ENCODE peak calls at places on chromosomes 7 and 10, in six cellular contexts. One of them, this sample, is unnamed. For H3K36me3, the result is how much of the 10 kb centered on the place peaks cover.

GRCh38 chr10:98457762-98458161 is 11.0 kb upstream of the HPS1 start:
- DNase-seq in lower lobe of right lung: no peak
- DNase-seq in hepatocyte: no peak
- DNase-seq in heart right ventricle: no peak
- DNase-seq in BE2C: no peak
- DNase-seq in cardiac muscle cell: no peak
- DNase-seq in this sample: no peak

GRCh38 chr7:151696738-151697514 is 177.2 kb upstream of the RHEB start:
- DNase-seq in hepatocyte: peak
- DNase-seq in cardiac muscle cell: peak
- DNase-seq in BE2C: peak
- DNase-seq in lower lobe of right lung: no peak
- DNase-seq in heart right ventricle: no peak
- DNase-seq in this sample: no peak

GRCh38 chr10:52284416-52285013 is 29.6 kb upstream of the DKK1 start:
- DNase-seq in heart right ventricle: no peak
- DNase-seq in cardiac muscle cell: no peak
- DNase-seq in lower lobe of right lung: no peak
- DNase-seq in hepatocyte: no peak
- DNase-seq in BE2C: no peak
- DNase-seq in this sample: no peak

GRCh38 chr7:129958643-129959479 is 6.1 kb upstream of the UBE2H start:
- DNase-seq in BE2C: peak
- DNase-seq in lower lobe of right lung: no peak
- DNase-seq in hepatocyte: peak
- DNase-seq in heart right ventricle: peak
- DNase-seq in cardiac muscle cell: peak
- DNase-seq in this sample: no peak

GRCh38 chr7:71752171-71752935 is 620.4 kb downstream of the GALNT17 start:
- DNase-seq in heart right ventricle: peak
- DNase-seq in BE2C: peak
- DNase-seq in cardiac muscle cell: peak
- DNase-seq in hepatocyte: peak
- DNase-seq in lower lobe of right lung: peak
- DNase-seq in this sample: peak

GRCh38 chr7:3495957-3496356 is 194.9 kb downstream of the SDK1 start:
- DNase-seq in lower lobe of right lung: no peak
- DNase-seq in BE2C: no peak
- DNase-seq in hepatocyte: no peak
- DNase-seq in cardiac muscle cell: peak
- DNase-seq in heart right ventricle: no peak
- DNase-seq in this sample: no peak

GRCh38 chr7:8278183-8278582 is 16.2 kb upstream of the ICA1 start:
- DNase-seq in BE2C: no peak
- DNase-seq in cardiac muscle cell: no peak
- DNase-seq in hepatocyte: no peak
- DNase-seq in heart right ventricle: no peak
- DNase-seq in lower lobe of right lung: no peak
- DNase-seq in this sample: no peak

GRCh38 chr10:95295031-95295755 is 4.4 kb upstream of the PDLIM1 start:
- DNase-seq in lower lobe of right lung: peak
- DNase-seq in hepatocyte: peak
- DNase-seq in cardiac muscle cell: peak
- DNase-seq in BE2C: peak
- DNase-seq in heart right ventricle: peak
- DNase-seq in this sample: no peak

GRCh38 chr10:74194999-74195398 is 44.0 kb downstream of the ADK start:
- DNase-seq in BE2C: no peak
- DNase-seq in hepatocyte: no peak
- DNase-seq in heart right ventricle: no peak
- DNase-seq in cardiac muscle cell: no peak
- DNase-seq in lower lobe of right lung: no peak
- DNase-seq in this sample: no peak

GRCh38 chr10:61633665-61634064 is 29.1 kb upstream of the CABCOCO1 start:
- DNase-seq in hepatocyte: no peak
- DNase-seq in lower lobe of right lung: no peak
- DNase-seq in cardiac muscle cell: no peak
- DNase-seq in BE2C: no peak
- DNase-seq in heart right ventricle: no peak
- DNase-seq in this sample: no peak

GRCh38 chr7:53485354-53485753 is 449.9 kb downstream of the POM121L12 start:
- DNase-seq in lower lobe of right lung: no peak
- DNase-seq in BE2C: peak
- DNase-seq in cardiac muscle cell: no peak
- DNase-seq in hepatocyte: no peak
- DNase-seq in heart right ventricle: no peak
- DNase-seq in this sample: no peak

GRCh38 chr7:29239638-29240037 is 45.1 kb downstream of the CHN2 start:
- DNase-seq in cardiac muscle cell: no peak
- DNase-seq in BE2C: no peak
- DNase-seq in hepatocyte: no peak
- DNase-seq in lower lobe of right lung: no peak
- DNase-seq in heart right ventricle: no peak
- DNase-seq in this sample: no peak

GRCh38 chr10:68099736-68100135 is 9.6 kb upstream of the MYPN start:
- DNase-seq in BE2C: peak
- DNase-seq in lower lobe of right lung: no peak
- DNase-seq in cardiac muscle cell: no peak
- DNase-seq in heart right ventricle: no peak
- DNase-seq in hepatocyte: no peak
- DNase-seq in this sample: no peak

GRCh38 chr7:123665157-123665556 is 9.5 kb downstream of the LMOD2 start:
- DNase-seq in BE2C: no peak
- DNase-seq in cardiac muscle cell: no peak
- DNase-seq in hepatocyte: no peak
- DNase-seq in lower lobe of right lung: no peak
- DNase-seq in heart right ventricle: no peak
- DNase-seq in this sample: no peak

GRCh38 chr7:135558337-135558767 is 635 bp downstream of the NUP205 start:
- DNase-seq in hepatocyte: peak
- DNase-seq in BE2C: peak
- DNase-seq in cardiac muscle cell: peak
- DNase-seq in lower lobe of right lung: peak
- DNase-seq in heart right ventricle: peak
- DNase-seq in this sample: peak

GRCh38 chr7:79287976-79288375 is 165.5 kb downstream of the MAGI2 start:
- DNase-seq in lower lobe of right lung: no peak
- DNase-seq in heart right ventricle: no peak
- DNase-seq in BE2C: no peak
- DNase-seq in cardiac muscle cell: no peak
- DNase-seq in hepatocyte: no peak
- DNase-seq in this sample: no peak

GRCh38 chr10:89355373-89355772 is 22.5 kb upstream of the IFIT1B start:
- DNase-seq in BE2C: no peak
- DNase-seq in hepatocyte: no peak
- DNase-seq in cardiac muscle cell: no peak
- DNase-seq in heart right ventricle: no peak
- DNase-seq in lower lobe of right lung: no peak
- DNase-seq in this sample: no peak

GRCh38 chr10:58643029-58643428 is 130.4 kb downstream of the BICC1 start:
- DNase-seq in heart right ventricle: no peak
- DNase-seq in lower lobe of right lung: no peak
- DNase-seq in cardiac muscle cell: no peak
- DNase-seq in BE2C: no peak
- DNase-seq in hepatocyte: no peak
- DNase-seq in this sample: no peak

GRCh38 chr7:22849158-22849557 is 26.5 kb upstream of the TOMM7 start:
- DNase-seq in hepatocyte: no peak
- DNase-seq in heart right ventricle: no peak
- DNase-seq in lower lobe of right lung: no peak
- DNase-seq in BE2C: no peak
- DNase-seq in cardiac muscle cell: no peak
- DNase-seq in this sample: no peak

GRCh38 chr10:110498982-110499795 is 1.5 kb downstream of the DUSP5 start:
- DNase-seq in lower lobe of right lung: no peak
- DNase-seq in hepatocyte: peak
- DNase-seq in BE2C: peak
- DNase-seq in cardiac muscle cell: peak
- DNase-seq in heart right ventricle: no peak
- DNase-seq in this sample: no peak

GRCh38 chr7:86833360-86833759 is 189.7 kb downstream of the GRM3 start:
- DNase-seq in BE2C: no peak
- DNase-seq in heart right ventricle: no peak
- DNase-seq in cardiac muscle cell: no peak
- DNase-seq in lower lobe of right lung: no peak
- DNase-seq in hepatocyte: no peak
- DNase-seq in this sample: no peak

GRCh38 chr7:925601-926000 is 28.9 kb downstream of the ADAP1 start:
- DNase-seq in BE2C: peak
- DNase-seq in lower lobe of right lung: peak
- DNase-seq in cardiac muscle cell: no peak
- DNase-seq in hepatocyte: no peak
- DNase-seq in heart right ventricle: peak
- DNase-seq in this sample: no peak

GRCh38 chr10:48935141-48935540 is 4.5 kb downstream of the LRRC18 start:
- DNase-seq in hepatocyte: no peak
- DNase-seq in lower lobe of right lung: no peak
- DNase-seq in heart right ventricle: no peak
- DNase-seq in BE2C: no peak
- DNase-seq in cardiac muscle cell: no peak
- DNase-seq in this sample: no peak

GRCh38 chr10:10490187-10490980 is 527.3 kb upstream of the CELF2 start:
- DNase-seq in cardiac muscle cell: no peak
- DNase-seq in hepatocyte: no peak
- DNase-seq in BE2C: no peak
- DNase-seq in heart right ventricle: no peak
- DNase-seq in lower lobe of right lung: no peak
- DNase-seq in this sample: no peak

GRCh38 chr10:405648-406047 is 270.4 kb downstream of the ZMYND11 start:
- DNase-seq in hepatocyte: no peak
- DNase-seq in BE2C: no peak
- DNase-seq in heart right ventricle: no peak
- DNase-seq in lower lobe of right lung: no peak
- DNase-seq in cardiac muscle cell: no peak
- DNase-seq in this sample: no peak
- H3K36me3 ChIP-seq in hepatocyte: under half
- H3K36me3 ChIP-seq in BE2C: under half
- H3K36me3 ChIP-seq in heart right ventricle: under half
- H3K36me3 ChIP-seq in lower lobe of right lung: under half
- H3K36me3 ChIP-seq in cardiac muscle cell: under half
- H3K36me3 ChIP-seq in this sample: under half

DNA sequence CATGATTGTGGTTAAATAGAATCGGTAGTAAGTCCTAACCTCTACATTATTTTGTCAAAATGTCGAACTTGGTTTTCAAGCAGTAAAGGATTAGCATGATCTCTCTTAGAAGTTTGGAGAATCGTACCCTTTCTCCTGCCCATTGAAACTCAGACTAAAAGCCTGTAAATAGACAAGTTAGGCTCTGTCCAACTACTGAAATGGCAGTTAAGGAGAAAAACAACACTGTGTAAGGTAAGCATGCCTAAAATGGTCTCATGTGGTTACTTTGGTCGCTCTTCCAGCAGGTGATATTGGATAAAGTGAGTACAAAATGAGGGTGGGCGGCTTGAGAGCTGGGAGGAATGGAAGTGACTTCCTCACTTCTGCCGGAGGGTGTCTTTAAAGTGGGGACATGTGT is 25.0 kb downstream of the SEC61A2 start:
- DNase-seq in heart right ventricle: no peak
- DNase-seq in lower lobe of right lung: no peak
- DNase-seq in BE2C: no peak
- DNase-seq in hepatocyte: no peak
- DNase-seq in cardiac muscle cell: no peak
- DNase-seq in this sample: no peak
- H3K36me3 ChIP-seq in heart right ventricle: under half
- H3K36me3 ChIP-seq in lower lobe of right lung: half or more
- H3K36me3 ChIP-seq in BE2C: under half
- H3K36me3 ChIP-seq in hepatocyte: under half
- H3K36me3 ChIP-seq in cardiac muscle cell: under half
- H3K36me3 ChIP-seq in this sample: under half

GRCh38 chr10:3108033-3108432 is 40.7 kb downstream of the PFKP start:
- DNase-seq in hepatocyte: no peak
- DNase-seq in cardiac muscle cell: no peak
- DNase-seq in heart right ventricle: no peak
- DNase-seq in lower lobe of right lung: no peak
- DNase-seq in BE2C: no peak
- DNase-seq in this sample: no peak
- H3K36me3 ChIP-seq in hepatocyte: under half
- H3K36me3 ChIP-seq in cardiac muscle cell: half or more
- H3K36me3 ChIP-seq in heart right ventricle: under half
- H3K36me3 ChIP-seq in lower lobe of right lung: under half
- H3K36me3 ChIP-seq in BE2C: under half
- H3K36me3 ChIP-seq in this sample: half or more

DNA sequence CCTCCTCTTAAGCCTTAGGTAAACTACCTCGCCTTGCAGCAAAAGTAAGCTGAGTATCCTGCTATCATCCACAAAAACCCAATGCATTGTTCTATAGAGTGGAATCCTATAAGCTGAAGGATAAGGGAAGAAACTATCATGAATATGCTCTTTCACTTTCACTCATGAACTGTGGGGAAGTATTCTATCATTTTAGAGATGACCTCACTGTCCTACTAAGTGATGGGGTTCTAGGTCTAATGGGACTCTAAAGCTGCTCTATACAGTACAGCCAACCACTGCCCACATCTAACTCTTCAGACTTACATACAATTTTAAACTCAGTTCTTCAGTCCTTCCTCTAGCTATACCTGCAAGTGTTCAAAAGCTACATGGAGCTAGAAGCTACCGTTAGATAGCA is 16.2 kb downstream of the MKRN1 start:
- DNase-seq in cardiac muscle cell: no peak
- DNase-seq in hepatocyte: no peak
- DNase-seq in BE2C: no peak
- DNase-seq in lower lobe of right lung: no peak
- DNase-seq in heart right ventricle: no peak
- DNase-seq in this sample: no peak
- H3K36me3 ChIP-seq in cardiac muscle cell: under half
- H3K36me3 ChIP-seq in hepatocyte: under half
- H3K36me3 ChIP-seq in BE2C: under half
- H3K36me3 ChIP-seq in lower lobe of right lung: half or more
- H3K36me3 ChIP-seq in heart right ventricle: under half
- H3K36me3 ChIP-seq in this sample: under half

GRCh38 chr7:4745265-4745919 is 30.0 kb upstream of the AP5Z1 start:
- DNase-seq in heart right ventricle: no peak
- DNase-seq in lower lobe of right lung: no peak
- DNase-seq in BE2C: no peak
- DNase-seq in cardiac muscle cell: no peak
- DNase-seq in hepatocyte: no peak
- DNase-seq in this sample: no peak
- H3K36me3 ChIP-seq in heart right ventricle: under half
- H3K36me3 ChIP-seq in lower lobe of right lung: under half
- H3K36me3 ChIP-seq in BE2C: half or more
- H3K36me3 ChIP-seq in cardiac muscle cell: under half
- H3K36me3 ChIP-seq in hepatocyte: under half
- H3K36me3 ChIP-seq in this sample: under half

This sample was measured in iPS DF 6.9.